ENCODE peak calls at places on chromosomes 6 and 20, in four cellular contexts. M is A172, X is ovary, G is NCI-H2081. P is an unnamed sample.
A peak's percentile ranks its signal among the peaks of the same experiment; 100 is the strongest.

GRCh38 chr6:317452-318144 is 25.3 kb downstream of the DUSP22 start:
- DNase-seq in M (no peak), X (no peak), G (no peak), P (no peak)

GRCh38 chr20:35742741-35743523 is 872 bp upstream of the RBM39 start:
- DNase-seq in M (peak; percentile 37), X (no peak), G (peak; percentile 59), P (no peak)

GRCh38 chr20:50242863-50243609 is 52.4 kb downstream of the CEBPB start:
- DNase-seq in M (peak; percentile 56), X (no peak), G (no peak), P (peak; percentile 61)

GRCh38 chr20:40717343-40717865 is 28.4 kb upstream of the MAFB start:
- DNase-seq in M (no peak), X (no peak), G (no peak), P (no peak)

GRCh38 chr20:17633850-17634500 is 48.1 kb downstream of the RRBP1 start:
- DNase-seq in M (no peak), X (no peak), G (no peak), P (no peak)

GRCh38 chr6:157556671-157557430 is 175.9 kb downstream of the ZDHHC14 start:
- DNase-seq in M (no peak), X (no peak), G (peak; percentile 79), P (no peak)

GRCh38 chr6:33314515-33314942 is 651 bp upstream of the TAPBP start:
- DNase-seq in M (peak; percentile 64), X (peak; percentile 68), G (peak; percentile 28), P (peak; percentile 60)

GRCh38 chr20:38173237-38174156 is 8.4 kb upstream of the TGM2 start:
- DNase-seq in M (peak; percentile 96), X (no peak), G (no peak), P (peak; percentile 93)

GRCh38 chr20:33555755-33556154 is 65.9 kb downstream of the CBFA2T2 start:
- DNase-seq in M (no peak), X (no peak), G (no peak), P (no peak)

GRCh38 chr6:146876271-146877151 is 277.7 kb downstream of the ADGB start:
- DNase-seq in M (peak; percentile 28), X (no peak), G (no peak), P (no peak)

GRCh38 chr20:38138086-38138777 is 26.8 kb downstream of the TGM2 start:
- DNase-seq in M (no peak), X (no peak), G (no peak), P (no peak)

GRCh38 chr6:55009114-55009513 is 162.5 kb downstream of the FAM83B start:
- DNase-seq in M (no peak), X (no peak), G (no peak), P (no peak)

GRCh38 chr20:30513050-30513628 is 744.3 kb upstream of the DEFB115 start:
- DNase-seq in M (no peak), X (no peak), G (no peak), P (no peak)

GRCh38 chr6:151240861-151241642 is 1.3 kb downstream of the AKAP12 start:
- DNase-seq in M (peak; percentile 28), X (peak; percentile 60), G (peak; percentile 64), P (peak; percentile 85)

GRCh38 chr20:61846741-61847419 is 218.8 kb downstream of the TAF4 start:
- DNase-seq in M (no peak), X (no peak), G (no peak), P (no peak)

GRCh38 chr6:17719323-17720041 is 12.8 kb upstream of the NUP153 start:
- DNase-seq in M (no peak), X (no peak), G (peak; percentile 33), P (no peak)

GRCh38 chr20:51360451-51361230 is 181.9 kb downstream of the NFATC2 start:
- DNase-seq in M (peak; percentile 99), X (no peak), G (no peak), P (peak; percentile 100)

GRCh38 chr6:14396826-14397517 is 279.4 kb downstream of the CD83 start:
- DNase-seq in M (no peak), X (no peak), G (no peak), P (peak; percentile 22)

GRCh38 chr6:1641391-1641790 is 31.7 kb downstream of the FOXC1 start:
- DNase-seq in M (peak; percentile 72), X (no peak), G (no peak), P (no peak)

GRCh38 chr6:50602191-50602810 is 111.0 kb upstream of the TFAP2D start:
- DNase-seq in M (peak; percentile 8), X (no peak), G (peak; percentile 3), P (peak; percentile 0)

GRCh38 chr6:37340639-37340943 is 13.2 kb upstream of the RNF8 start:
- DNase-seq in M (no peak), X (no peak), G (no peak), P (no peak)

GRCh38 chr6:150547511-150548222 is 52.0 kb upstream of the PLEKHG1 start:
- DNase-seq in M (no peak), X (peak; percentile 12), G (no peak), P (no peak)

GRCh38 chr6:16836186-16836981 is 75.1 kb upstream of the ATXN1 start:
- DNase-seq in M (no peak), X (no peak), G (no peak), P (no peak)